ENCODE peak calls at places on chromosomes 11 and 22, in seven cellular contexts. One of them, this sample, is unnamed.

GRCh38 chr11:1880746-1881441 is 10.8 kb downstream of the PRR33 start:
- DNase-seq in GM12865: no peak
- DNase-seq in neural progenitor cell: no peak
- DNase-seq in pancreas: no peak
- DNase-seq in IMR-90: no peak
- DNase-seq in astrocyte of the cerebellum: no peak
- DNase-seq in PC-9: no peak
- DNase-seq in this sample: no peak

GRCh38 chr11:46305295-46305694 is 27.8 kb downstream of the CREB3L1 start:
- DNase-seq in GM12865: peak
- DNase-seq in neural progenitor cell: no peak
- DNase-seq in pancreas: no peak
- DNase-seq in IMR-90: peak
- DNase-seq in astrocyte of the cerebellum: no peak
- DNase-seq in PC-9: peak
- DNase-seq in this sample: no peak

GRCh38 chr11:76453248-76453647 is 8.4 kb downstream of the EMSY start:
- DNase-seq in GM12865: no peak
- DNase-seq in neural progenitor cell: no peak
- DNase-seq in pancreas: no peak
- DNase-seq in IMR-90: peak
- DNase-seq in astrocyte of the cerebellum: no peak
- DNase-seq in PC-9: no peak
- DNase-seq in this sample: no peak

GRCh38 chr11:57321996-57322880 is 2.5 kb downstream of the TNKS1BP1 start:
- DNase-seq in GM12865: no peak
- DNase-seq in neural progenitor cell: peak
- DNase-seq in pancreas: peak
- DNase-seq in IMR-90: peak
- DNase-seq in astrocyte of the cerebellum: peak
- DNase-seq in PC-9: peak
- DNase-seq in this sample: peak

GRCh38 chr11:12052676-12053605 is 44.5 kb upstream of the DKK3 start:
- DNase-seq in GM12865: peak
- DNase-seq in neural progenitor cell: no peak
- DNase-seq in pancreas: no peak
- DNase-seq in IMR-90: no peak
- DNase-seq in astrocyte of the cerebellum: no peak
- DNase-seq in PC-9: no peak
- DNase-seq in this sample: no peak

GRCh38 chr11:126153999-126154398 is 57.5 kb downstream of the RPUSD4 start:
- DNase-seq in GM12865: no peak
- DNase-seq in neural progenitor cell: peak
- DNase-seq in pancreas: no peak
- DNase-seq in IMR-90: peak
- DNase-seq in astrocyte of the cerebellum: peak
- DNase-seq in PC-9: peak
- DNase-seq in this sample: no peak

GRCh38 chr11:128726464-128727139 is 32.7 kb downstream of the FLI1 start:
- DNase-seq in GM12865: peak
- DNase-seq in neural progenitor cell: no peak
- DNase-seq in pancreas: no peak
- DNase-seq in IMR-90: no peak
- DNase-seq in astrocyte of the cerebellum: no peak
- DNase-seq in PC-9: no peak
- DNase-seq in this sample: peak

GRCh38 chr22:49230194-49230577 is 597.5 kb downstream of the BRD1 start:
- DNase-seq in GM12865: no peak
- DNase-seq in neural progenitor cell: peak
- DNase-seq in pancreas: peak
- DNase-seq in IMR-90: no peak
- DNase-seq in astrocyte of the cerebellum: no peak
- DNase-seq in PC-9: no peak
- DNase-seq in this sample: peak

GRCh38 chr22:20866716-20867115 is 7.9 kb downstream of the SNAP29 start:
- DNase-seq in GM12865: no peak
- DNase-seq in neural progenitor cell: no peak
- DNase-seq in pancreas: no peak
- DNase-seq in IMR-90: peak
- DNase-seq in astrocyte of the cerebellum: no peak
- DNase-seq in PC-9: no peak
- DNase-seq in this sample: no peak

GRCh38 chr11:67320691-67321090 is 17.4 kb downstream of the SSH3 start:
- DNase-seq in GM12865: no peak
- DNase-seq in neural progenitor cell: no peak
- DNase-seq in pancreas: no peak
- DNase-seq in IMR-90: no peak
- DNase-seq in astrocyte of the cerebellum: no peak
- DNase-seq in PC-9: no peak
- DNase-seq in this sample: no peak

GRCh38 chr11:3970101-3970500 is 114.6 kb downstream of the STIM1 start:
- DNase-seq in GM12865: no peak
- DNase-seq in neural progenitor cell: no peak
- DNase-seq in pancreas: no peak
- DNase-seq in IMR-90: no peak
- DNase-seq in astrocyte of the cerebellum: no peak
- DNase-seq in PC-9: no peak
- DNase-seq in this sample: no peak

GRCh38 chr22:17705565-17706450 is 67.3 kb downstream of the BCL2L13 start:
- DNase-seq in GM12865: no peak
- DNase-seq in neural progenitor cell: no peak
- DNase-seq in pancreas: no peak
- DNase-seq in IMR-90: peak
- DNase-seq in astrocyte of the cerebellum: no peak
- DNase-seq in PC-9: no peak
- DNase-seq in this sample: no peak

GRCh38 chr11:131665344-131665968 is 295.0 kb downstream of the NTM start:
- DNase-seq in GM12865: no peak
- DNase-seq in neural progenitor cell: no peak
- DNase-seq in pancreas: no peak
- DNase-seq in IMR-90: no peak
- DNase-seq in astrocyte of the cerebellum: no peak
- DNase-seq in PC-9: no peak
- DNase-seq in this sample: no peak

GRCh38 chr11:9858822-9859221 is 194.9 kb downstream of the SWAP70 start:
- DNase-seq in GM12865: no peak
- DNase-seq in neural progenitor cell: peak
- DNase-seq in pancreas: no peak
- DNase-seq in IMR-90: peak
- DNase-seq in astrocyte of the cerebellum: peak
- DNase-seq in PC-9: no peak
- DNase-seq in this sample: no peak

GRCh38 chr22:46056169-46057041 is 79.4 kb upstream of the WNT7B start:
- DNase-seq in GM12865: no peak
- DNase-seq in neural progenitor cell: no peak
- DNase-seq in pancreas: peak
- DNase-seq in IMR-90: no peak
- DNase-seq in astrocyte of the cerebellum: no peak
- DNase-seq in PC-9: no peak
- DNase-seq in this sample: no peak

GRCh38 chr11:93942176-93942575 is 79.0 kb upstream of the HEPHL1 start:
- DNase-seq in GM12865: no peak
- DNase-seq in neural progenitor cell: no peak
- DNase-seq in pancreas: no peak
- DNase-seq in IMR-90: no peak
- DNase-seq in astrocyte of the cerebellum: no peak
- DNase-seq in PC-9: no peak
- DNase-seq in this sample: no peak

GRCh38 chr11:15716550-15716949 is 601.8 kb downstream of the INSC start:
- DNase-seq in GM12865: no peak
- DNase-seq in neural progenitor cell: no peak
- DNase-seq in pancreas: no peak
- DNase-seq in IMR-90: peak
- DNase-seq in astrocyte of the cerebellum: no peak
- DNase-seq in PC-9: no peak
- DNase-seq in this sample: no peak

GRCh38 chr11:35541621-35542375 is 16.4 kb upstream of the PAMR1 start:
- DNase-seq in GM12865: no peak
- DNase-seq in neural progenitor cell: no peak
- DNase-seq in pancreas: no peak
- DNase-seq in IMR-90: peak
- DNase-seq in astrocyte of the cerebellum: peak
- DNase-seq in PC-9: peak
- DNase-seq in this sample: no peak

GRCh38 chr11:119716475-119717057 is 12.4 kb downstream of the NECTIN1 start:
- DNase-seq in GM12865: no peak
- DNase-seq in neural progenitor cell: no peak
- DNase-seq in pancreas: no peak
- DNase-seq in IMR-90: peak
- DNase-seq in astrocyte of the cerebellum: no peak
- DNase-seq in PC-9: no peak
- DNase-seq in this sample: no peak
- TF ChIP-seq CTCF in GM12865: no peak
- TF ChIP-seq CTCF in neural progenitor cell: no peak
- TF ChIP-seq CTCF in pancreas: no peak
- TF ChIP-seq CTCF in IMR-90: peak
- TF ChIP-seq CTCF in astrocyte of the cerebellum: no peak
- TF ChIP-seq CTCF in PC-9: no peak
- TF ChIP-seq CTCF in this sample: no peak

GRCh38 chr11:123885570-123885969 is at the start of gene TMEM225:
- DNase-seq in GM12865: no peak
- DNase-seq in neural progenitor cell: no peak
- DNase-seq in pancreas: no peak
- DNase-seq in IMR-90: no peak
- DNase-seq in astrocyte of the cerebellum: no peak
- DNase-seq in PC-9: no peak
- DNase-seq in this sample: no peak
- TF ChIP-seq CTCF in GM12865: no peak
- TF ChIP-seq CTCF in neural progenitor cell: no peak
- TF ChIP-seq CTCF in pancreas: no peak
- TF ChIP-seq CTCF in IMR-90: no peak
- TF ChIP-seq CTCF in astrocyte of the cerebellum: no peak
- TF ChIP-seq CTCF in PC-9: no peak
- TF ChIP-seq CTCF in this sample: no peak

GRCh38 chr11:47356998-47357329 is 4.5 kb upstream of the MYBPC3 start:
- DNase-seq in GM12865: no peak
- DNase-seq in neural progenitor cell: no peak
- DNase-seq in pancreas: no peak
- DNase-seq in IMR-90: no peak
- DNase-seq in astrocyte of the cerebellum: no peak
- DNase-seq in PC-9: peak
- DNase-seq in this sample: no peak

GRCh38 chr11:47354913-47355282 is 2.4 kb upstream of the MYBPC3 start:
- DNase-seq in GM12865: no peak
- DNase-seq in neural progenitor cell: no peak
- DNase-seq in pancreas: peak
- DNase-seq in IMR-90: no peak
- DNase-seq in astrocyte of the cerebellum: no peak
- DNase-seq in PC-9: no peak
- DNase-seq in this sample: no peak

GRCh38 chr11:47353978-47354774 is 1.7 kb upstream of the MYBPC3 start:
- DNase-seq in GM12865: no peak
- DNase-seq in neural progenitor cell: no peak
- DNase-seq in pancreas: no peak
- DNase-seq in IMR-90: no peak
- DNase-seq in astrocyte of the cerebellum: no peak
- DNase-seq in PC-9: peak
- DNase-seq in this sample: no peak

GRCh38 chr11:47356129-47356997 is 3.9 kb upstream of the MYBPC3 start:
- DNase-seq in GM12865: no peak
- DNase-seq in neural progenitor cell: no peak
- DNase-seq in pancreas: no peak
- DNase-seq in IMR-90: no peak
- DNase-seq in astrocyte of the cerebellum: no peak
- DNase-seq in PC-9: peak
- DNase-seq in this sample: no peak

DNA sequence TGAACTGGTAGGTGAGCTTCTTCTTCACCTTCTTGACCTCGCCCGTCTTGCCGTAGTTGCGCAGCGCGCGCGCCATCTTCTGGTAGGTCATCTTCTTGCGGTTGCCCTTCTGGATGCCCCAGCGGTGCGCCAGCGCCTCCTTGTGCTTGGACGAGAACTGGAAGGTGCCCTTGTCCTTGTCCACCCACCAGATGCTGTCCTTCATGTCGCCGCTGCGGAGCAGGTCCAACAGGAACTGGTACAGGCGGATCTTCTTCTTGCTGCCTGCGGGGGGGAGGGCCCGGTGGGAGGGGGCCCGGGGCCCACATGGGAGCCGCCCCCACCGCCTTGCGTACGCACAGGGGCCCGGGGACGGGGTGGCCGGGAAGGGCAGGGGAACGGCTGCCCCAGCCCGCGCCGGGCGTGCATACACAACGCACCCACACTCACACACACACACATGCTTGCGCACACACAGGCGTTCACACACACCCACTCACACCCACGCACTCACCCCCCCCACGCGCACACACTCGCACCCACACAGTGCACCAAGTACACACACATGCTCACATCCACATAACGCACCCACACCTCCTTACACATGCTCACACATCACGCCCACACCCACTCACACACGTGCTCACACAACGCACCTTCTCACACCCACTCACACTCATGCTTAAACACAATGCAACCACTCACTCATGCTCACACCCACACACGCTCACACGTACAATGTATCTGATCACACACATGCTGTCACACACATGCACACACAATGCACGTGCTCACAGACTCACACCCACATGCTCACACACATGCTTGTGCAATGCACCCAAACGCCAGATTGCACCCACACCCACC is 3.0 kb upstream of the MYBPC3 start:
- DNase-seq in GM12865: peak
- DNase-seq in neural progenitor cell: peak
- DNase-seq in pancreas: peak
- DNase-seq in IMR-90: peak
- DNase-seq in astrocyte of the cerebellum: peak
- DNase-seq in PC-9: peak
- DNase-seq in this sample: peak
- TF ChIP-seq CTCF in GM12865: peak
- TF ChIP-seq CTCF in neural progenitor cell: peak
- TF ChIP-seq CTCF in pancreas: peak
- TF ChIP-seq CTCF in IMR-90: peak
- TF ChIP-seq CTCF in astrocyte of the cerebellum: peak
- TF ChIP-seq CTCF in PC-9: peak
- TF ChIP-seq CTCF in this sample: peak

GRCh38 chr11:108093128-108093904 is 28.1 kb upstream of the ACAT1 start:
- DNase-seq in GM12865: no peak
- DNase-seq in neural progenitor cell: no peak
- DNase-seq in pancreas: no peak
- DNase-seq in IMR-90: peak
- DNase-seq in astrocyte of the cerebellum: no peak
- DNase-seq in PC-9: peak
- DNase-seq in this sample: no peak
- TF ChIP-seq CTCF in GM12865: no peak
- TF ChIP-seq CTCF in neural progenitor cell: no peak
- TF ChIP-seq CTCF in pancreas: no peak
- TF ChIP-seq CTCF in IMR-90: no peak
- TF ChIP-seq CTCF in astrocyte of the cerebellum: no peak
- TF ChIP-seq CTCF in PC-9: no peak
- TF ChIP-seq CTCF in this sample: no peak